ENCODE peak calls at places on chromosomes 2 and 18, in ten cellular contexts. R is fibroblast of the aortic adventitia; O is fibroblast of pulmonary artery; W is CD4-positive, alpha-beta T cell; P is spleen; T is astrocyte; H is astrocyte of the spinal cord; N is upper lobe of right lung; Q is IMR-90; B is GM10248. D is an unnamed sample.

GRCh38 chr18:59448546-59448945 is 89.5 kb upstream of the LMAN1 start:
- DNase-seq in W (no peak), N (no peak), B (no peak), T (no peak), P (no peak), R (peak; percentile 61), O (peak; percentile 21), H (no peak), Q (peak; percentile 31), D (no peak)

GRCh38 chr2:71358931-71359671 is 27.5 kb downstream of the ZNF638 start:
- DNase-seq in P (no peak), Q (peak; percentile 60), O (peak; percentile 42), N (no peak), H (peak; percentile 59), W (no peak), R (peak; percentile 72), T (peak; percentile 83), B (no peak), D (no peak)

GRCh38 chr2:105294844-105295481 is 34.6 kb downstream of the TGFBRAP1 start:
- DNase-seq in H (peak; percentile 72), P (no peak), R (peak; percentile 74), B (peak; percentile 50), O (peak; percentile 78), W (no peak), T (peak; percentile 60), Q (peak; percentile 68), N (no peak), D (no peak)

GRCh38 chr2:160666019-160666676 is 172.5 kb upstream of the RBMS1 start:
- DNase-seq in H (peak; percentile 99), P (no peak), O (peak; percentile 98), Q (peak; percentile 99), R (peak; percentile 98), W (no peak), N (no peak), B (no peak), T (peak; percentile 99), D (no peak)

GRCh38 chr2:227325824-227326195 is 759 bp downstream of the MFF start:
- DNase-seq in H (peak; percentile 57), B (peak; percentile 15), P (peak; percentile 85), R (peak; percentile 55), Q (peak; percentile 55), N (peak; percentile 66), O (peak; percentile 57), T (peak; percentile 33), W (no peak), D (no peak)

GRCh38 chr18:22841840-22842239 is 91.3 kb upstream of the RBBP8 start:
- DNase-seq in B (no peak), P (no peak), N (no peak), W (no peak), H (peak; percentile 36), R (peak; percentile 18), O (no peak), Q (peak; percentile 38), T (no peak), D (no peak)

GRCh38 chr2:235126771-235127170 is 175.0 kb downstream of the SH3BP4 start:
- DNase-seq in P (no peak), H (no peak), R (no peak), Q (no peak), N (no peak), T (no peak), O (no peak), W (no peak), B (no peak), D (no peak)

GRCh38 chr2:210620456-210620855 is 64.1 kb downstream of the CPS1 start:
- DNase-seq in W (no peak), B (no peak), N (no peak), O (peak; percentile 12), P (no peak), H (no peak), T (no peak), R (peak; percentile 16), Q (no peak), D (no peak)

GRCh38 chr2:232441147-232441651 is 14.8 kb upstream of the ALPI start:
- DNase-seq in B (no peak), T (no peak), P (no peak), H (no peak), R (no peak), W (no peak), Q (no peak), O (no peak), N (peak; percentile 59), D (no peak)

GRCh38 chr18:59606193-59607175 is 90.7 kb downstream of the CCBE1 start:
- DNase-seq in T (peak; percentile 64), R (no peak), O (peak; percentile 11), P (no peak), Q (peak; percentile 89), W (no peak), H (peak; percentile 72), B (no peak), N (no peak), D (no peak)

GRCh38 chr18:79951545-79952456 is at the start of gene SLC66A2:
- DNase-seq in P (peak; percentile 99), N (peak; percentile 98), O (peak; percentile 87), R (peak; percentile 77), B (peak; percentile 95), Q (peak; percentile 83), H (peak; percentile 83), W (peak; percentile 96), T (peak; percentile 59), D (peak; percentile 97)

GRCh38 chr18:48179666-48180065 is 229.5 kb downstream of the ZBTB7C start:
- DNase-seq in P (no peak), W (no peak), N (no peak), H (no peak), Q (no peak), B (no peak), O (no peak), T (no peak), R (no peak), D (no peak)

GRCh38 chr2:189782221-189782671 is 1.9 kb downstream of the ORMDL1 start:
- DNase-seq in B (no peak), W (no peak), R (peak; percentile 28), P (no peak), N (no peak), H (no peak), O (peak; percentile 29), T (peak; percentile 14), Q (peak; percentile 29), D (no peak)

GRCh38 chr2:102001767-102002142 is 10.0 kb downstream of the IL1R2 start:
- DNase-seq in R (no peak), O (no peak), T (no peak), Q (no peak), H (no peak), B (no peak), W (no peak), N (no peak), P (no peak), D (no peak)

GRCh38 chr2:199602271-199602895 is 144.6 kb upstream of the SATB2 start:
- DNase-seq in Q (no peak), B (no peak), R (no peak), W (no peak), P (no peak), H (no peak), N (no peak), O (no peak), T (no peak), D (no peak)

GRCh38 chr2:98188351-98189046 is 101.5 kb downstream of the VWA3B start:
- DNase-seq in Q (no peak), P (no peak), O (no peak), R (peak; percentile 20), N (no peak), B (no peak), T (no peak), H (no peak), W (no peak), D (no peak)

GRCh38 chr2:67965246-67965645 is 97.6 kb downstream of the C1D start:
- DNase-seq in O (no peak), R (no peak), Q (no peak), N (no peak), T (no peak), H (no peak), B (no peak), P (no peak), W (no peak), D (no peak)

GRCh38 chr2:61758991-61759390 is 94.9 kb downstream of the FAM161A start:
- DNase-seq in O (peak; percentile 87), T (peak; percentile 71), H (peak; percentile 67), B (no peak), W (no peak), Q (peak; percentile 97), N (no peak), P (no peak), R (peak; percentile 97), D (no peak)

GRCh38 chr2:33412920-33413319 is 63.5 kb upstream of the RASGRP3 start:
- DNase-seq in N (no peak), B (peak; percentile 31), H (peak; percentile 77), Q (peak; percentile 76), O (peak; percentile 78), R (peak; percentile 83), W (no peak), T (peak; percentile 60), P (no peak), D (no peak)
- TF ChIP-seq CTCF in N (peak; percentile 50), B (peak; percentile 27), H (peak; percentile 59), Q (peak; percentile 58), O (peak; percentile 72), R (peak; percentile 63), W (no peak), T (peak; percentile 50), P (peak; percentile 30), D (no peak)

GRCh38 chr2:63053889-63054725 is 3.5 kb downstream of the OTX1 start:
- DNase-seq in R (no peak), O (no peak), Q (no peak), B (peak; percentile 66), H (no peak), T (no peak), N (no peak), P (no peak), W (no peak), D (no peak)
- TF ChIP-seq CTCF in R (no peak), O (peak; percentile 29), Q (peak; percentile 27), B (peak; percentile 58), H (peak; percentile 39), T (peak; percentile 32), N (peak; percentile 17), P (no peak), W (no peak), D (no peak)

DNA sequence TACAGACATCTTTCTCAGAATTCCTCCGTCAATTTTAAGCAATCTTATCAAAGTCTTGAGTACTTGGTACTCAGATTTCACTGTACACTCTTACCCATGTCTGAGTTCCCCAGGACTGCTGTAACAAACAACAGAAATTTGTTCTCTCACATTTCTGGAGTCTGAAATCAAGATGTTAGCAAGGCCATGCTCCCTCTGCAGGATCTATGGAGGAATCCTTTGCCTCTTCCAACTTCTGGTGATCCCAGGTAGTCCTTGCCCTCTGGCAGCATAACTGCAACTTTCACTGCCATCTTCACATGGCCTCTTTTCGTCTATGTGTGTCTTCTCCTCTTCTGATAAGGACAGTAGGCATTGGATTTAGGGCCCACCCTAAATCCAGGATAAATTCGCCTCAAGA is 17.1 kb upstream of the CACNB4 start:
- DNase-seq in P (no peak), B (no peak), Q (no peak), W (no peak), N (no peak), H (no peak), R (no peak), O (no peak), T (no peak), D (no peak)
- TF ChIP-seq CTCF in P (no peak), B (no peak), Q (no peak), W (no peak), N (peak; percentile 8), H (no peak), R (no peak), O (no peak), T (no peak), D (no peak)

DNA sequence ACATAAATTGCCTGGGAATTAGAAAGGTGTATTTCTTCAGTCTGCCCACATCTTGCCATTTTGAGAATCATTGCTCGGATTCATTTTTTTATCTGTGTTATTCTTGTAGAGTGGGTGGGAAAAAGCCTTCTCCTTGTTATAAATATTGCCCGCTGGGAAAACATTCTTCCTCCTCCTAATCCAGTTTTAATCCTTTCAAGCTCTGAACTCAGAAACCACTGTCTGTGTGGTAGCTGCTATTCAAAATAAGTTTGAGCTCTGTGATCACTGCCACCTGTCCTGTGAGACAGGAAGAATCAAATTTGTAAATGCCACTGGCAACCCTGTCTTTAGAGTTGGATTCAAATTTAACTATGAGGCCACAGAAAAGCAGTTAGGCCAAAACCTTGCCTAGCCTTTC is 1875.2 kb upstream of the PIK3C3 start:
- DNase-seq in B (no peak), O (no peak), N (no peak), W (no peak), R (no peak), Q (no peak), T (no peak), H (no peak), P (no peak), D (no peak)
- TF ChIP-seq CTCF in B (no peak), O (no peak), N (no peak), W (no peak), R (no peak), Q (no peak), T (no peak), H (no peak), P (no peak), D (no peak)